ENCODE peak calls at places on chromosomes 13 and 19, in five cellular contexts. D is SK-N-SH, X is psoas muscle, Q is mucosa of descending colon, M is ascending aorta. T is an unnamed sample. For H3K4me1, the result is how much of the 10 kb centered on the place peaks cover.

GRCh38 chr19:55670280-55671053 is 4.6 kb upstream of the EPN1 start:
- DNase-seq in X (no peak), Q (peak), D (no peak), M (peak), T (no peak)

GRCh38 chr13:25766576-25766975 is 285.2 kb downstream of the SHISA2 start:
- DNase-seq in M (no peak), Q (no peak), D (no peak), X (no peak), T (no peak)

GRCh38 chr19:42401365-42402303 is 11.5 kb upstream of the CNFN start:
- DNase-seq in Q (peak), M (peak), D (peak), X (peak), T (peak)

GRCh38 chr13:110317496-110318195 is 10.6 kb downstream of the COL4A2 start:
- DNase-seq in M (no peak), Q (no peak), X (no peak), D (no peak), T (no peak)

GRCh38 chr13:51637852-51638496 is 53.7 kb downstream of the WDFY2 start:
- DNase-seq in M (no peak), X (no peak), Q (no peak), D (no peak), T (no peak)

GRCh38 chr19:55226273-55226672 is 2.3 kb downstream of the TMEM86B start:
- DNase-seq in X (no peak), Q (no peak), D (no peak), M (no peak), T (no peak)

GRCh38 chr19:40238775-40239174 is 12.3 kb upstream of the CCNP start:
- DNase-seq in M (no peak), Q (no peak), X (no peak), D (no peak), T (no peak)

GRCh38 chr13:37138169-37138568 is 32.7 kb upstream of the CSNK1A1L start:
- DNase-seq in M (no peak), Q (no peak), D (no peak), X (no peak), T (no peak)

GRCh38 chr13:101157261-101157660 is 259.0 kb downstream of the NALCN start:
- DNase-seq in X (no peak), D (no peak), M (no peak), Q (no peak), T (no peak)

GRCh38 chr13:74015137-74015536 is 119.1 kb downstream of the KLF12 start:
- DNase-seq in Q (no peak), M (no peak), X (no peak), D (no peak), T (no peak)

GRCh38 chr19:18519962-18520847 is 1.7 kb downstream of the ELL start:
- DNase-seq in Q (peak), X (peak), M (peak), D (peak), T (peak)

GRCh38 chr13:50733392-50733791 is 110.1 kb downstream of the DLEU7 start:
- DNase-seq in M (no peak), X (no peak), Q (no peak), D (no peak), T (no peak)

GRCh38 chr19:55346725-55347441 is 7.2 kb downstream of the KMT5C start:
- DNase-seq in X (peak), M (no peak), D (no peak), Q (peak), T (no peak)

GRCh38 chr19:42386974-42387707 is 3.0 kb downstream of the CNFN start:
- DNase-seq in Q (peak), D (peak), X (peak), M (peak), T (peak)

GRCh38 chr13:46684287-46685001 is 112.5 kb downstream of the ESD start:
- DNase-seq in X (no peak), M (no peak), Q (no peak), D (no peak), T (no peak)

GRCh38 chr19:19597809-19598306 is 20.6 kb downstream of the PBX4 start:
- DNase-seq in M (no peak), Q (no peak), X (no peak), D (no peak), T (no peak)

GRCh38 chr13:20363162-20363561 is 131.0 kb upstream of the GJB6 start:
- DNase-seq in D (no peak), X (no peak), M (no peak), Q (no peak), T (no peak)

GRCh38 chr13:84994582-84994981 is 804.6 kb downstream of the SLITRK6 start:
- DNase-seq in D (peak), X (no peak), M (no peak), Q (no peak), T (no peak)

GRCh38 chr19:2291185-2291751 is 9.3 kb upstream of the PEAK3 start:
- DNase-seq in X (no peak), M (no peak), D (peak), Q (no peak), T (no peak)

GRCh38 chr19:17160908-17161307 is 54.2 kb upstream of the USE1 start:
- DNase-seq in D (no peak), X (no peak), M (no peak), Q (no peak), T (no peak)

GRCh38 chr19:41521860-41522555 is 54.0 kb upstream of the CEACAM21 start:
- DNase-seq in X (no peak), M (no peak), D (peak), Q (no peak), T (peak)

GRCh38 chr19:39110263-39110967 is 15.2 kb upstream of the PAK4 start:
- DNase-seq in M (no peak), X (peak), D (peak), Q (no peak), T (peak)

GRCh38 chr13:113448885-113449692 is 4.2 kb downstream of the ADPRHL1 start:
- DNase-seq in X (peak), D (no peak), Q (peak), M (peak), T (peak)

GRCh38 chr13:77760893-77761292 is 63.4 kb downstream of the SLAIN1 start:
- DNase-seq in Q (no peak), M (no peak), D (no peak), X (no peak), T (no peak)

GRCh38 chr19:16386619-16387240 is 62.1 kb downstream of the KLF2 start:
- DNase-seq in D (peak), M (no peak), X (no peak), Q (no peak), T (no peak)

GRCh38 chr13:98349731-98350305 is 172.7 kb upstream of the RNF113B start:
- DNase-seq in Q (no peak), M (no peak), D (peak), X (no peak), T (no peak)
- TF ChIP-seq CTCF in Q (no peak), M (no peak), D (no peak), X (peak), T (peak)

GRCh38 chr19:10661946-10662345 is 7.8 kb downstream of the ILF3 start:
- DNase-seq in D (no peak), X (no peak), Q (no peak), M (no peak), T (no peak)
- H3K4me3 ChIP-seq in D (no peak), X (no peak), Q (no peak), M (no peak), T (no peak)

GRCh38 chr19:14114439-14114838 is 3.1 kb downstream of the PRKACA start:
- DNase-seq in D (no peak), M (no peak), Q (no peak), X (no peak), T (no peak)
- H3K4me1 ChIP-seq in D (under half), M (under half), Q (under half), X (half or more), T (under half)

DNA sequence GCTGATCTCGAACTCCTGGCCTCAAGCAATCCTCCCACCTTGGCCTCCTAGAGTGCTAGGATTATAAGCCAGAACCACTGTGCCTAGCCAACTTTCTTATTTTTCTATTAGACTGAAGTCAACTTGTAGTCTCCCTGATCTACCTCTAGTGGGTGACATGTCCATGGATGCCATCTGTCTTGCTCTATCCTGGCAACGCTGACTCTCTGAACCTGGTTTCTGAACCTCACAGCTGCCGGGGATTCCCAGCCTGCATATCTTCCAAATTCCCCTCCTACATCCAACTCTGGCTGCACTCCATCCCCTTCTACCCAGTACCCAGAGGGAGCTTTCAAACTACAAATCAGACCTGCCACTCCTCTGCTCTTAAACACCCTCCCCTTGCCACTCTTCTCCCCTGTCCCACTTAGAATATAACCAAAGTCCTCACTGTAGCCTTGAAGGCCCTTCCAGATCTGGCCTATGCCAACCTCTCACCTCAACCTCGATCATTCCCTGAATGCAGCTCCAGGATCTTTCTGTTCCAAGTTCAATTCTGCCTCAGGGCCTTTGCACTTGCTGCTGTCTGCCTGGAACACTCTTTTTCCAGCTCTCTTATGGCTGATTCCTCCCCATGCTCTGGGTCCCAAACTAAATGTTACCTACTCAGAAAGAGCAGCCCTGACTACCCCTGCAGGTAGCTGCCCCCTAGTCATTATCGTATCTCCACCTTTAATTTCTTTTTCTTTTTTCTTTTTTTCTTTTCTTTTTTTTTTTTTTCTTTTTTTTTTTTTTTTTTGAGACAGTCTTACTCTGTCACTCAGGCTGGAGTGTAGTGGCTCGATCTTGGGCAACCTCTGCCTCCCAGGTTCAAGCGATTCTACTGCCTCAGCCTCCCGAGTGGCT is 2.2 kb downstream of the CLIP3 start:
- DNase-seq in X (no peak), Q (no peak), D (peak), M (no peak), T (no peak)
- TF ChIP-seq CTCF in X (no peak), Q (no peak), D (peak), M (no peak), T (no peak)

GRCh38 chr13:30832845-30833332 is 73.2 kb upstream of the MEDAG start:
- DNase-seq in D (peak), X (peak), M (peak), Q (peak), T (peak)
- H3K4me3 ChIP-seq in D (no peak), X (no peak), M (no peak), Q (no peak), T (no peak)

GRCh38 chr13:97588993-97589392 is 155.0 kb downstream of the RAP2A start:
- DNase-seq in Q (no peak), D (no peak), X (no peak), M (no peak), T (no peak)
- H3K4me1 ChIP-seq in Q (under half), D (under half), X (under half), M (under half), T (under half)

DNA sequence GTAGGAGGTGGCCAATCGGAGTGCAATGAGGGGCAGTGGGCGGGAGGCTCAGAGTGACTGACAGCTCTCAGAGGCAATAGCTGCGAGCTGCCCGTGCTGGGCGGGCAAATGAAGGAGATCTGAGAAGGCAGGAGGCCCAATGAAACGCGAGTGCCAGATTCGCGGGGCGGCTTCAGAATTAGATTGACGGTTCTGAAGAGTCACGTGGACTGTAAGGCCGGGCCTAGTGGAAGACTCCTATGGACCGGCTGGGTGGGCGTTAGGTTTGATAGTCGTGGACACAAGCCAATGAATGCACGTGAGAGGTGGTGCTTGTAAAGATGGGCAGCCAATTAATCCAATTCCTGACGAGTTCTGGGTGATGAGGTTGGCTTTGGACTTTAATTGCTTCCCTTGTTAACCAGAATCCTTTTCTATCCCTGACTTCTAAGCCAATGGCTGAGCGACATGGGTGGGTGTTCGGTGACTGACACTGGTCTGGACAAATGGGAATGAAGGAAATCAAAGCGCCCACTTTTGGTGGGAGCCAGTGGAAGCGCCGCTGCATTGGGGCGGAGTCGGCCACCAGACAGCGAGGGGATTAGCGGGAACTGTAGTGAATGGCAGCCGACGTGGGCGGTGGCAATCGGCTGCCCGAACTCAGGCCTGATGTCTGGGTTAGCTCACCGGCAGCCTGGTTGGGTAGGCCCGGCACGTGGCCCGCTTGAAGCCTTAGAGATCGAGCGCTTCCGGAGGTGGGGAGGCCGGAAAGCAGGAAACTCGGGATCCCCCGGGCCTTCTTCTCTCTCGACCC is 524 bp upstream of the KHSRP start:
- DNase-seq in M (peak), Q (peak), X (peak), D (peak), T (peak)
- TF ChIP-seq CTCF in M (no peak), Q (peak), X (no peak), D (no peak), T (no peak)

DNA sequence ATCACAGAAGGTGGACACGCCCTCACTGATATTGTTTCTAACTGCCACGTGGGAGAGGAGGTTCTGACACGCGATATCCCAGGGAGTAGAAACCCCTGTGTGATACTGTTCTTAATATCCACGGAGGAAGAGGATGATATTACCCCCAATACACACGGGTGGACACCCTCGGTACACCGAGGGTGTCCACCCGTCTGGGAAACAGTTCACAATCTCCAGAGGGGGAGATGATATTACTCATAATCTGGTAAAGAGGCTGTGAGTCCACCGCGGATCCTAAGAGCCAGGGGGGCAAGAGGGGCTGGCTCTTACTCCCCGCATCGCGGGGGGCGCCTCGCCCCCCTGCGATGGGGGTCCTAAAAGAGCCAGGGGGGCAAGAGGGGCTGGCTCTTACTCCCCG is 29.6 kb upstream of the RGCC start:
- DNase-seq in M (no peak), D (peak), X (no peak), Q (no peak), T (no peak)
- H3K4me3 ChIP-seq in M (no peak), D (peak), X (peak), Q (no peak), T (peak)

T was measured in upper lobe of right lung.